ENCODE peak calls at places on chromosomes 13 and 19, in eight cellular contexts. Z is MCF 10A, M is T-cell, V is sigmoid colon, H is GM04503, X is ascending aorta, A is cardiac fibroblast, G is tibial artery. Y is an unnamed sample.

GRCh38 chr13:58085819-58086218 is 454.3 kb downstream of the PCDH17 start:
- DNase-seq in Z (no peak), M (no peak), V (no peak), H (no peak), X (no peak), A (no peak), G (no peak), Y (no peak)

GRCh38 chr13:99991806-99992242 is 10.2 kb downstream of the ZIC2 start:
- DNase-seq in Z (no peak), M (no peak), V (no peak), H (no peak), X (no peak), A (no peak), G (no peak), Y (no peak)

GRCh38 chr19:54388001-54388802 is 23.5 kb upstream of the LAIR1 start:
- DNase-seq in Z (no peak), M (peak; percentile 60), V (no peak), H (no peak), X (no peak), A (no peak), G (peak; percentile 69), Y (no peak)

GRCh38 chr13:44159633-44160279 is 213.9 kb upstream of the SERP2 start:
- DNase-seq in Z (peak; percentile 98), M (no peak), V (no peak), H (no peak), X (no peak), A (peak; percentile 22), G (no peak), Y (no peak)

GRCh38 chr13:23506821-23507210 is 63.4 kb upstream of the TNFRSF19 start:
- DNase-seq in Z (no peak), M (no peak), V (no peak), H (peak; percentile 68), X (no peak), A (peak; percentile 63), G (no peak), Y (no peak)

GRCh38 chr13:49620170-49620621 is 8.1 kb upstream of the ARL11 start:
- DNase-seq in Z (peak; percentile 6), M (peak; percentile 14), V (no peak), H (no peak), X (no peak), A (no peak), G (no peak), Y (no peak)

GRCh38 chr13:98050041-98050466 is 92.8 kb upstream of the FARP1 start:
- DNase-seq in Z (peak; percentile 53), M (no peak), V (no peak), H (no peak), X (no peak), A (no peak), G (no peak), Y (no peak)

GRCh38 chr13:47484564-47484963 is 516.5 kb downstream of the SUCLA2 start:
- DNase-seq in Z (peak; percentile 61), M (no peak), V (no peak), H (peak; percentile 58), X (no peak), A (peak; percentile 56), G (no peak), Y (no peak)

Y was measured in stimulated activated naive B cell treated with anti-CD40 and anti-IgM and Interleukin-4, amounts not matched to agents 10 μg/mL and 1 μg/mL and 100 μg/mL, for 72 hours.